ENCODE peak calls at places on chromosomes 4 and X, in five cellular contexts. P, A, E, F and Y are unnamed samples.

GRCh38 chr4:185874516-185875230 is 62.7 kb upstream of the SORBS2 start:
- DNase-seq in P (no peak), F (no peak), E (peak), A (peak), Y (no peak)

GRCh38 chrX:32708542-32708941 is 502.8 kb downstream of the DMD start:
- DNase-seq in A (no peak), F (no peak), P (no peak), E (no peak), Y (no peak)

GRCh38 chr4:168353746-168354145 is 35.2 kb upstream of the DDX60 start:
- DNase-seq in P (no peak), F (no peak), E (no peak), A (no peak), Y (no peak)

GRCh38 chr4:116122131-116122530 is 963.2 kb downstream of the TRAM1L1 start:
- DNase-seq in F (no peak), E (no peak), P (no peak), A (peak), Y (no peak)

GRCh38 chr4:15149842-15150592 is 147.7 kb downstream of the CPEB2 start:
- DNase-seq in A (peak), F (peak), E (peak), P (peak), Y (peak)

GRCh38 chrX:130211415-130212186 is 39.8 kb downstream of the RAB33A start:
- DNase-seq in A (no peak), F (no peak), P (no peak), E (no peak), Y (no peak)

GRCh38 chrX:95662200-95662599 is 1022.4 kb upstream of the DIAPH2 start:
- DNase-seq in P (no peak), A (no peak), E (no peak), F (no peak), Y (no peak)

GRCh38 chrX:14581081-14581480 is 51.7 kb downstream of the GLRA2 start:
- DNase-seq in F (no peak), A (no peak), P (no peak), E (no peak), Y (no peak)

GRCh38 chr4:8919651-8920288 is 48.1 kb upstream of the HMX1 start:
- DNase-seq in E (no peak), F (no peak), P (no peak), A (no peak), Y (no peak)

GRCh38 chr4:38664704-38665401 is 854 bp downstream of the KLF3 start:
- DNase-seq in E (peak), F (peak), P (no peak), A (no peak), Y (peak)

GRCh38 chrX:107654778-107655761 is 26.8 kb downstream of the PRPS1 start:
- DNase-seq in F (no peak), P (peak), E (peak), A (peak), Y (peak)

GRCh38 chrX:47184486-47184885 is 9.1 kb upstream of the UBA1 start:
- DNase-seq in F (no peak), P (no peak), A (no peak), E (no peak), Y (no peak)

GRCh38 chrX:13043138-13043537 is 1.3 kb downstream of the FAM9C start:
- DNase-seq in E (no peak), P (no peak), F (no peak), A (no peak), Y (no peak)

GRCh38 chr4:41632481-41633073 is 94.6 kb downstream of the LIMCH1 start:
- DNase-seq in A (no peak), P (no peak), E (no peak), F (no peak), Y (no peak)

GRCh38 chr4:15506464-15506863 is 36.8 kb downstream of the CC2D2A start:
- DNase-seq in A (no peak), F (no peak), P (peak), E (peak), Y (no peak)

GRCh38 chr4:44861756-44862155 is 135.4 kb upstream of the GNPDA2 start:
- DNase-seq in F (no peak), P (no peak), A (no peak), E (peak), Y (no peak)

GRCh38 chr4:169099775-169100180 is 89.7 kb upstream of the CBR4 start:
- DNase-seq in P (no peak), F (no peak), E (peak), A (no peak), Y (no peak)

GRCh38 chrX:81957900-81958545 is 756.1 kb downstream of the SH3BGRL start:
- DNase-seq in E (no peak), A (no peak), P (no peak), F (no peak), Y (no peak)

GRCh38 chrX:51894697-51895336 is 1.4 kb downstream of the MAGED1 start:
- DNase-seq in E (peak), F (no peak), A (no peak), P (no peak), Y (peak)

GRCh38 chrX:84248226-84248625 is 60.2 kb upstream of the RPS6KA6 start:
- DNase-seq in E (peak), P (no peak), F (no peak), A (peak), Y (no peak)

GRCh38 chrX:69074726-69075125 is 90.5 kb downstream of the PJA1 start:
- DNase-seq in A (no peak), P (no peak), E (no peak), F (no peak), Y (no peak)

GRCh38 chrX:38112566-38112965 is 106.2 kb downstream of the SYTL5 start:
- DNase-seq in F (no peak), E (no peak), A (no peak), P (no peak), Y (no peak)

GRCh38 chr4:188030401-188030800 is 34.8 kb downstream of the ZFP42 start:
- DNase-seq in P (no peak), E (no peak), A (no peak), F (no peak), Y (no peak)

GRCh38 chr4:26589699-26590098 is 5.8 kb downstream of the TBC1D19 start:
- DNase-seq in A (no peak), F (no peak), E (no peak), P (no peak), Y (no peak)

GRCh38 chr4:36502350-36502749 is 220.9 kb downstream of the DTHD1 start:
- DNase-seq in P (no peak), F (no peak), A (no peak), E (no peak), Y (no peak)

GRCh38 chrX:139877710-139878414 is 55.0 kb downstream of the ATP11C start:
- DNase-seq in A (no peak), P (no peak), E (peak), F (no peak), Y (no peak)

GRCh38 chrX:110588164-110588563 is 207.5 kb downstream of the CHRDL1 start:
- DNase-seq in F (no peak), A (peak), E (no peak), P (no peak), Y (no peak)

GRCh38 chrX:139759637-139760036 is 51.7 kb upstream of the MCF2 start:
- DNase-seq in F (no peak), P (no peak), A (no peak), E (peak), Y (peak)

GRCh38 chr4:123840232-123840631 is 443.6 kb downstream of the SPRY1 start:
- DNase-seq in E (no peak), P (no peak), A (no peak), F (no peak), Y (no peak)

GRCh38 chr4:2786152-2786671 is 6.7 kb upstream of the SH3BP2 start:
- DNase-seq in E (no peak), P (no peak), F (no peak), A (no peak), Y (no peak)

GRCh38 chrX:6228720-6229119 is at the start of gene NLGN4X:
- DNase-seq in A (no peak), P (no peak), E (no peak), F (no peak), Y (peak)

GRCh38 chrX:118679290-118679689 is 48.1 kb upstream of the IL13RA1 start:
- DNase-seq in A (no peak), P (no peak), F (no peak), E (no peak), Y (peak)

GRCh38 chr4:185634066-185634652 is 98.9 kb upstream of the PDLIM3 start:
- DNase-seq in A (no peak), F (no peak), E (peak), P (no peak), Y (no peak)

GRCh38 chrX:40170830-40171512 is 73.2 kb upstream of the BCOR start:
- DNase-seq in P (no peak), F (no peak), A (no peak), E (no peak), Y (no peak)

GRCh38 chr4:7462509-7462971 is 27.8 kb upstream of the PSAPL1 start:
- DNase-seq in A (no peak), F (no peak), P (no peak), E (peak), Y (no peak)
- TF ChIP-seq CTCF in A (no peak), F (no peak), P (no peak), E (no peak), Y (no peak)

DNA sequence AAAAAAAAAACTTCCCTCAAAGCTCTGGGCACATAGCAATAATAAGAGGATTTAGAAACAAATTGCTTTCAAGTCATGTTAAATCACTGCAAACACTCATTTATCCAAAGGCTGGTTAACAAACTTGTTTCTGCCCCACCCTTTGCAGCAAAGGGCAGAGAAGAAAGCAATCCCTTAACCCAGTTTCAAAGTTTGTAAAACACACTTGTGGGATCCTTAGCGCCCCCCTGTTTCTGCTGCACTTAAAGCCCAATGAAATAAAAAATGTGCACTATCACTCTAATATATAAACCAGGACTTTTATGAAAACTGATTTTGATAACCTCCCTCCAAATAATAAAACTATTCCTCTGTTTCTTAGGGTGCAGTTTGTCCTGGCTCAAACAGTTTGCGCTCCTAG is 3.3 kb upstream of the PCDH10 start:
- DNase-seq in P (no peak), F (no peak), E (no peak), A (no peak), Y (no peak)
- TF ChIP-seq CTCF in P (no peak), F (no peak), E (peak), A (no peak), Y (no peak)

GRCh38 chr4:49036528-49036927 is 50.5 kb downstream of the CWH43 start:
- DNase-seq in F (no peak), E (no peak), P (no peak), A (no peak), Y (no peak)

DNA sequence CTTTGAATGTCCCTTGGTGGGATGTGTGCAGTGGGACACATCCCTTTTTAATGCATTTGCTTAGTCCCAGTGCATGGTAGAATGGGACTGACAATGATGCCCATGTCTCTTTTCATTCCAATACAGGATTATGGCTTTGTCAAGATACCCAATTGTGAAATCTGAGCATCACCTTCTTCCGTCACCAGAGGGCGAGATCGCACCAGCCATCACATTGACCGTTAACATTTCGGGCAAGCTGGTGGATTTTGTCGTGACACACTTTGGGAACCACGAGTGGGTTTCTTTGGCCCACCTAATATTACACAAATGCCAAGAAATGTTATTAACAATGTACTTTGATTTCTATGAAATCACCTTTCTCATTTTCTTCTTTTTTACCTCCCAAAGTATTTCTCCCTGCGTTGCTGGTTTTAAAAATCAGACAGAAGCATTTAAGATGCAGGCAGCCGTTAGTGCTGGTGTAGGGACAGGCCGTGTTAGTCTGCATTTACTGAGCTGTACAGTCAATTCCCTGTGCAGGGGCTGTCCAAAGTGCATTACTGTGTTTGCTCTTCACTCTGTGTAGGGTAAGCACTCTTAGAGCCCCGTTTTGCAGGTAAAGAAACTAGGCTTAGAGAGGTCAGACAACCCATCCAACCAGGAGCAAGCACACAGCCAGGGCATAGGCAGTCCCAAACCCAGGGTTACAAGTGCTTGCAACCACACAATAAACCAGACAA is 46.5 kb downstream of the CWH43 start:
- DNase-seq in E (peak), A (no peak), P (no peak), F (no peak), Y (no peak)
- TF ChIP-seq CTCF in E (peak), A (peak), P (peak), F (no peak), Y (no peak)

GRCh38 chrX:115968436-115969252 is 201.9 kb upstream of the AGTR2 start:
- DNase-seq in P (no peak), A (peak), F (no peak), E (peak), Y (peak)
- TF ChIP-seq CTCF in P (no peak), A (no peak), F (no peak), E (no peak), Y (no peak)